ENCODE peak calls at places on chromosomes 4 and X, in five cellular contexts. N, S, R, Z and E are unnamed samples.

GRCh38 chr4:125043453-125043852 is 271.3 kb upstream of the FAT4 start:
- DNase-seq in N (no peak), S (no peak), R (no peak), Z (no peak), E (no peak)

GRCh38 chrX:920234-920799 is 289.7 kb downstream of the SHOX start:
- DNase-seq in N (no peak), S (no peak), R (no peak), Z (no peak), E (no peak)

GRCh38 chrX:148382983-148383382 is 117.4 kb upstream of the AFF2 start:
- DNase-seq in N (no peak), S (no peak), R (no peak), Z (no peak), E (no peak)

GRCh38 chr4:72076562-72076961 is 44.8 kb downstream of the NPFFR2 start:
- DNase-seq in N (no peak), S (no peak), R (no peak), Z (no peak), E (no peak)

GRCh38 chrX:34956915-34957314 is 14.3 kb downstream of the FAM47B start:
- DNase-seq in N (no peak), S (no peak), R (no peak), Z (no peak), E (no peak)

GRCh38 chr4:168993724-168994510 is 16.1 kb downstream of the CBR4 start:
- DNase-seq in N (no peak), S (no peak), R (no peak), Z (no peak), E (no peak)

GRCh38 chrX:1661048-1661921 is 46.4 kb downstream of the ASMT start:
- DNase-seq in N (peak), S (peak), R (peak), Z (peak), E (no peak)

GRCh38 chrX:17559728-17560379 is 177.4 kb upstream of the SCML1 start:
- DNase-seq in N (no peak), S (peak), R (no peak), Z (no peak), E (no peak)

GRCh38 chrX:123408856-123409737 is 225.0 kb downstream of the GRIA3 start:
- DNase-seq in N (no peak), S (no peak), R (no peak), Z (no peak), E (no peak)

GRCh38 chr4:114386637-114387233 is 211.9 kb upstream of the UGT8 start:
- DNase-seq in N (no peak), S (no peak), R (no peak), Z (peak), E (no peak)

GRCh38 chr4:40419231-40419912 is 84.2 kb downstream of the CHRNA9 start:
- DNase-seq in N (no peak), S (no peak), R (no peak), Z (no peak), E (no peak)

GRCh38 chr4:182278729-182279128 is 35.5 kb downstream of the TENM3 start:
- DNase-seq in N (no peak), S (no peak), R (no peak), Z (no peak), E (no peak)

GRCh38 chr4:162456106-162456505 is 292.3 kb upstream of the FSTL5 start:
- DNase-seq in N (no peak), S (no peak), R (no peak), Z (no peak), E (no peak)

GRCh38 chr4:153468587-153468986 is 2.4 kb downstream of the TMEM131L start:
- DNase-seq in N (no peak), S (no peak), R (peak), Z (peak), E (no peak)

GRCh38 chrX:14359316-14359715 is 170.0 kb upstream of the GLRA2 start:
- DNase-seq in N (no peak), S (no peak), R (no peak), Z (no peak), E (no peak)

GRCh38 chr4:77586953-77587383 is 18.7 kb upstream of the CXCL13 start:
- DNase-seq in N (no peak), S (no peak), R (no peak), Z (peak), E (peak)

GRCh38 chr4:184355111-184355604 is 119.2 kb downstream of the IRF2 start:
- DNase-seq in N (no peak), S (peak), R (no peak), Z (peak), E (peak)

GRCh38 chr4:71765349-71765748 is 18.5 kb downstream of the GC start:
- DNase-seq in N (no peak), S (no peak), R (no peak), Z (no peak), E (no peak)

GRCh38 chr4:177554966-177555574 is 112.8 kb upstream of the AGA start:
- DNase-seq in N (no peak), S (no peak), R (no peak), Z (peak), E (no peak)

GRCh38 chr4:84582988-84583870 is at the start of gene CDS1:
- DNase-seq in N (peak), S (peak), R (peak), Z (peak), E (no peak)

GRCh38 chrX:104270916-104271512 is 16.3 kb upstream of the ESX1 start:
- DNase-seq in N (no peak), S (peak), R (no peak), Z (peak), E (no peak)

GRCh38 chrX:20742106-20742505 is 475.4 kb upstream of the RPS6KA3 start:
- DNase-seq in N (no peak), S (peak), R (no peak), Z (no peak), E (no peak)

GRCh38 chrX:102975016-102975415 is 37.9 kb downstream of the RAB40AL start:
- DNase-seq in N (no peak), S (no peak), R (no peak), Z (no peak), E (no peak)

GRCh38 chr4:19005211-19005610 is 983.7 kb upstream of the LCORL start:
- DNase-seq in N (no peak), S (no peak), R (no peak), Z (no peak), E (no peak)

GRCh38 chr4:22071749-22072148 is 123.2 kb upstream of the KCNIP4 start:
- DNase-seq in N (no peak), S (no peak), R (no peak), Z (peak), E (no peak)

GRCh38 chr4:6128221-6128871 is 72.0 kb downstream of the JAKMIP1 start:
- DNase-seq in N (no peak), S (no peak), R (peak), Z (no peak), E (no peak)

GRCh38 chr4:163279713-163280112 is 52.7 kb downstream of the NPY1R start:
- DNase-seq in N (no peak), S (no peak), R (no peak), Z (no peak), E (no peak)

GRCh38 chr4:139436122-139436521 is 17.8 kb upstream of the RAB33B start:
- DNase-seq in N (no peak), S (no peak), R (no peak), Z (no peak), E (no peak)